ENCODE peak calls at places on chromosomes 12 and 14, in nine cellular contexts. One of them, this sample, is unnamed.

GRCh38 chr12:17652436-17652835 is 437.6 kb downstream of the RERGL start:
- DNase-seq in coronary artery: no peak
- DNase-seq in epithelial cell of esophagus: no peak
- DNase-seq in GM12865: no peak
- DNase-seq in AG10803: no peak
- DNase-seq in fibroblast of mammary gland: no peak
- DNase-seq in endothelial cell: no peak
- DNase-seq in activated CD8-positive, alpha-beta T cell treated with anti-CD3 and anti-CD28 coated beads for 36 hours: no peak
- DNase-seq in IMR-90: no peak
- DNase-seq in this sample: no peak

GRCh38 chr12:27463826-27464554 is 17.5 kb downstream of the SMCO2 start:
- DNase-seq in coronary artery: no peak
- DNase-seq in epithelial cell of esophagus: no peak
- DNase-seq in GM12865: no peak
- DNase-seq in AG10803: peak
- DNase-seq in fibroblast of mammary gland: peak
- DNase-seq in endothelial cell: no peak
- DNase-seq in activated CD8-positive, alpha-beta T cell treated with anti-CD3 and anti-CD28 coated beads for 36 hours: peak
- DNase-seq in IMR-90: peak
- DNase-seq in this sample: no peak

GRCh38 chr12:26940820-26941219 is 2.5 kb downstream of the FGFR1OP2 start:
- DNase-seq in coronary artery: no peak
- DNase-seq in epithelial cell of esophagus: no peak
- DNase-seq in GM12865: peak
- DNase-seq in AG10803: no peak
- DNase-seq in fibroblast of mammary gland: peak
- DNase-seq in endothelial cell: no peak
- DNase-seq in activated CD8-positive, alpha-beta T cell treated with anti-CD3 and anti-CD28 coated beads for 36 hours: peak
- DNase-seq in IMR-90: peak
- DNase-seq in this sample: no peak

GRCh38 chr12:1920971-1921370 is 2.5 kb upstream of the CACNA2D4 start:
- DNase-seq in coronary artery: no peak
- DNase-seq in epithelial cell of esophagus: no peak
- DNase-seq in GM12865: no peak
- DNase-seq in AG10803: no peak
- DNase-seq in fibroblast of mammary gland: no peak
- DNase-seq in endothelial cell: peak
- DNase-seq in activated CD8-positive, alpha-beta T cell treated with anti-CD3 and anti-CD28 coated beads for 36 hours: no peak
- DNase-seq in IMR-90: no peak
- DNase-seq in this sample: peak

GRCh38 chr12:77728018-77728417 is 102.7 kb upstream of the NAV3 start:
- DNase-seq in coronary artery: no peak
- DNase-seq in epithelial cell of esophagus: peak
- DNase-seq in GM12865: peak
- DNase-seq in AG10803: no peak
- DNase-seq in fibroblast of mammary gland: no peak
- DNase-seq in endothelial cell: no peak
- DNase-seq in activated CD8-positive, alpha-beta T cell treated with anti-CD3 and anti-CD28 coated beads for 36 hours: no peak
- DNase-seq in IMR-90: no peak
- DNase-seq in this sample: no peak

GRCh38 chr14:50937325-50937724 is 7.0 kb downstream of the PYGL start:
- DNase-seq in coronary artery: no peak
- DNase-seq in epithelial cell of esophagus: peak
- DNase-seq in GM12865: no peak
- DNase-seq in AG10803: peak
- DNase-seq in fibroblast of mammary gland: peak
- DNase-seq in endothelial cell: no peak
- DNase-seq in activated CD8-positive, alpha-beta T cell treated with anti-CD3 and anti-CD28 coated beads for 36 hours: no peak
- DNase-seq in IMR-90: peak
- DNase-seq in this sample: no peak

GRCh38 chr14:20386276-20386855 is 26.9 kb downstream of the TEP1 start:
- DNase-seq in coronary artery: no peak
- DNase-seq in epithelial cell of esophagus: no peak
- DNase-seq in GM12865: no peak
- DNase-seq in AG10803: no peak
- DNase-seq in fibroblast of mammary gland: no peak
- DNase-seq in endothelial cell: no peak
- DNase-seq in activated CD8-positive, alpha-beta T cell treated with anti-CD3 and anti-CD28 coated beads for 36 hours: no peak
- DNase-seq in IMR-90: no peak
- DNase-seq in this sample: no peak

GRCh38 chr12:25648460-25648859 is 95.4 kb upstream of the LMNTD1 start:
- DNase-seq in coronary artery: no peak
- DNase-seq in epithelial cell of esophagus: peak
- DNase-seq in GM12865: no peak
- DNase-seq in AG10803: peak
- DNase-seq in fibroblast of mammary gland: peak
- DNase-seq in endothelial cell: peak
- DNase-seq in activated CD8-positive, alpha-beta T cell treated with anti-CD3 and anti-CD28 coated beads for 36 hours: no peak
- DNase-seq in IMR-90: peak
- DNase-seq in this sample: no peak

GRCh38 chr12:108691154-108691994 is 39.9 kb downstream of the CORO1C start:
- DNase-seq in coronary artery: peak
- DNase-seq in epithelial cell of esophagus: peak
- DNase-seq in GM12865: peak
- DNase-seq in AG10803: peak
- DNase-seq in fibroblast of mammary gland: peak
- DNase-seq in endothelial cell: peak
- DNase-seq in activated CD8-positive, alpha-beta T cell treated with anti-CD3 and anti-CD28 coated beads for 36 hours: peak
- DNase-seq in IMR-90: peak
- DNase-seq in this sample: peak

GRCh38 chr12:108690799-108691153 is 40.5 kb downstream of the CORO1C start:
- DNase-seq in coronary artery: no peak
- DNase-seq in epithelial cell of esophagus: no peak
- DNase-seq in GM12865: no peak
- DNase-seq in AG10803: no peak
- DNase-seq in fibroblast of mammary gland: no peak
- DNase-seq in endothelial cell: no peak
- DNase-seq in activated CD8-positive, alpha-beta T cell treated with anti-CD3 and anti-CD28 coated beads for 36 hours: no peak
- DNase-seq in IMR-90: no peak
- DNase-seq in this sample: no peak

GRCh38 chr12:108689314-108690190 is 41.8 kb downstream of the CORO1C start:
- DNase-seq in coronary artery: no peak
- DNase-seq in epithelial cell of esophagus: no peak
- DNase-seq in GM12865: peak
- DNase-seq in AG10803: peak
- DNase-seq in fibroblast of mammary gland: peak
- DNase-seq in endothelial cell: no peak
- DNase-seq in activated CD8-positive, alpha-beta T cell treated with anti-CD3 and anti-CD28 coated beads for 36 hours: peak
- DNase-seq in IMR-90: peak
- DNase-seq in this sample: no peak

GRCh38 chr12:108691995-108692808 is 39.1 kb downstream of the CORO1C start:
- DNase-seq in coronary artery: no peak
- DNase-seq in epithelial cell of esophagus: no peak
- DNase-seq in GM12865: peak
- DNase-seq in AG10803: no peak
- DNase-seq in fibroblast of mammary gland: no peak
- DNase-seq in endothelial cell: no peak
- DNase-seq in activated CD8-positive, alpha-beta T cell treated with anti-CD3 and anti-CD28 coated beads for 36 hours: no peak
- DNase-seq in IMR-90: peak
- DNase-seq in this sample: no peak

GRCh38 chr12:108690191-108690518 is 41.2 kb downstream of the CORO1C start:
- DNase-seq in coronary artery: no peak
- DNase-seq in epithelial cell of esophagus: no peak
- DNase-seq in GM12865: no peak
- DNase-seq in AG10803: no peak
- DNase-seq in fibroblast of mammary gland: no peak
- DNase-seq in endothelial cell: no peak
- DNase-seq in activated CD8-positive, alpha-beta T cell treated with anti-CD3 and anti-CD28 coated beads for 36 hours: no peak
- DNase-seq in IMR-90: no peak
- DNase-seq in this sample: no peak
- TF ChIP-seq CTCF in coronary artery: no peak
- TF ChIP-seq CTCF in epithelial cell of esophagus: no peak
- TF ChIP-seq CTCF in GM12865: no peak
- TF ChIP-seq CTCF in AG10803: no peak
- TF ChIP-seq CTCF in fibroblast of mammary gland: no peak
- TF ChIP-seq CTCF in endothelial cell: no peak
- TF ChIP-seq CTCF in activated CD8-positive, alpha-beta T cell treated with anti-CD3 and anti-CD28 coated beads for 36 hours: no peak
- TF ChIP-seq CTCF in IMR-90: no peak
- TF ChIP-seq CTCF in this sample: no peak

GRCh38 chr14:58824106-58824505 is 186.3 kb downstream of the DACT1 start:
- DNase-seq in coronary artery: no peak
- DNase-seq in epithelial cell of esophagus: peak
- DNase-seq in GM12865: no peak
- DNase-seq in AG10803: peak
- DNase-seq in fibroblast of mammary gland: peak
- DNase-seq in endothelial cell: no peak
- DNase-seq in activated CD8-positive, alpha-beta T cell treated with anti-CD3 and anti-CD28 coated beads for 36 hours: no peak
- DNase-seq in IMR-90: peak
- DNase-seq in this sample: no peak

GRCh38 chr14:58828298-58828697 is 190.5 kb downstream of the DACT1 start:
- DNase-seq in coronary artery: no peak
- DNase-seq in epithelial cell of esophagus: no peak
- DNase-seq in GM12865: no peak
- DNase-seq in AG10803: no peak
- DNase-seq in fibroblast of mammary gland: no peak
- DNase-seq in endothelial cell: no peak
- DNase-seq in activated CD8-positive, alpha-beta T cell treated with anti-CD3 and anti-CD28 coated beads for 36 hours: no peak
- DNase-seq in IMR-90: no peak
- DNase-seq in this sample: no peak

GRCh38 chr14:58829594-58829993 is 191.8 kb downstream of the DACT1 start:
- DNase-seq in coronary artery: no peak
- DNase-seq in epithelial cell of esophagus: peak
- DNase-seq in GM12865: no peak
- DNase-seq in AG10803: no peak
- DNase-seq in fibroblast of mammary gland: no peak
- DNase-seq in endothelial cell: no peak
- DNase-seq in activated CD8-positive, alpha-beta T cell treated with anti-CD3 and anti-CD28 coated beads for 36 hours: no peak
- DNase-seq in IMR-90: peak
- DNase-seq in this sample: no peak

GRCh38 chr14:58824796-58825195 is 187.0 kb downstream of the DACT1 start:
- DNase-seq in coronary artery: no peak
- DNase-seq in epithelial cell of esophagus: no peak
- DNase-seq in GM12865: no peak
- DNase-seq in AG10803: no peak
- DNase-seq in fibroblast of mammary gland: no peak
- DNase-seq in endothelial cell: no peak
- DNase-seq in activated CD8-positive, alpha-beta T cell treated with anti-CD3 and anti-CD28 coated beads for 36 hours: no peak
- DNase-seq in IMR-90: no peak
- DNase-seq in this sample: no peak

GRCh38 chr14:58826845-58827686 is 189.3 kb downstream of the DACT1 start:
- DNase-seq in coronary artery: no peak
- DNase-seq in epithelial cell of esophagus: no peak
- DNase-seq in GM12865: peak
- DNase-seq in AG10803: no peak
- DNase-seq in fibroblast of mammary gland: peak
- DNase-seq in endothelial cell: no peak
- DNase-seq in activated CD8-positive, alpha-beta T cell treated with anti-CD3 and anti-CD28 coated beads for 36 hours: no peak
- DNase-seq in IMR-90: no peak
- DNase-seq in this sample: no peak
- TF ChIP-seq CTCF in coronary artery: no peak
- TF ChIP-seq CTCF in epithelial cell of esophagus: no peak
- TF ChIP-seq CTCF in GM12865: peak
- TF ChIP-seq CTCF in AG10803: peak
- TF ChIP-seq CTCF in fibroblast of mammary gland: peak
- TF ChIP-seq CTCF in endothelial cell: peak
- TF ChIP-seq CTCF in activated CD8-positive, alpha-beta T cell treated with anti-CD3 and anti-CD28 coated beads for 36 hours: peak
- TF ChIP-seq CTCF in IMR-90: peak
- TF ChIP-seq CTCF in this sample: peak

GRCh38 chr14:25406818-25407217 is 356.9 kb upstream of the STXBP6 start:
- DNase-seq in coronary artery: no peak
- DNase-seq in epithelial cell of esophagus: peak
- DNase-seq in GM12865: peak
- DNase-seq in AG10803: peak
- DNase-seq in fibroblast of mammary gland: peak
- DNase-seq in endothelial cell: peak
- DNase-seq in activated CD8-positive, alpha-beta T cell treated with anti-CD3 and anti-CD28 coated beads for 36 hours: peak
- DNase-seq in IMR-90: peak
- DNase-seq in this sample: no peak

GRCh38 chr14:25413058-25413457 is 363.1 kb upstream of the STXBP6 start:
- DNase-seq in coronary artery: no peak
- DNase-seq in epithelial cell of esophagus: no peak
- DNase-seq in GM12865: no peak
- DNase-seq in AG10803: no peak
- DNase-seq in fibroblast of mammary gland: no peak
- DNase-seq in endothelial cell: no peak
- DNase-seq in activated CD8-positive, alpha-beta T cell treated with anti-CD3 and anti-CD28 coated beads for 36 hours: no peak
- DNase-seq in IMR-90: no peak
- DNase-seq in this sample: no peak

DNA sequence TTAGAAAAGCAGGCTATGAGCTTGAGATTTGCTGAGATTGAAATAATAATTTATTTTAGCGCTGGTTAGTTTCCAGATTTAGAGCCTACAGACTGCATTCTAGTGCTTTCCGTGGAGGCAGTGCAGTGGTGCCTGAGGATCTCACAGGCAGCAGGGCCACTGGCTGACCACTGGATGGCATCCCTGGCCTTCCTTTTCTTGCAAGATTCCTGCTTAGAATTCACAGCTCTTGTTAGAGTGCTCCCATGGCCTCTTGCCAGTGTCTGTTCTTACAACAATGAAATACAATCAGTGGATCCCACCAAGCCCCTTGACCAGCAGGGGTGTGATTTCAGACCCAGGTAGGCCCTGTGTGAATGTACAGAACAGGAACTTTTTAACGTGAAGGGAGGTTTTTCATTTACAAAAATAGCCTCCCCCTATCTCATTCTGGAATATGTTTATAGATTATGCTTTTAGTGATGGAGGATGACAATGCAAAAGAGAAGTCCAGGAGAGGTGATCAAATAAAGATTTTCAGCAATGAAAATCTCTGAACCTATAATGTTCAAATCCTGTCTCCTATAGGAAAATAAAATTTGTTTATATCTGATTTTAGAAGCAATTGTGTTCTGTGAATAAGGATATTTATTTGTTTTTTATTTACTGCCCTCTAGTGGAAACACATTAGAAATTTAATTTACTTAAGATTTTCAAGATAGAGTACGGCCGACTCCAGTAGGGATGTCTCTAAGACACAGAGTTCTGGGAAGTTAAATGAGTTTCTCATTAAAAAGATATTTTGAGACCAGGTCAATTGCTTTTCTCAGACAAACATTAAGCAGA is 362.2 kb upstream of the STXBP6 start:
- DNase-seq in coronary artery: no peak
- DNase-seq in epithelial cell of esophagus: peak
- DNase-seq in GM12865: no peak
- DNase-seq in AG10803: peak
- DNase-seq in fibroblast of mammary gland: peak
- DNase-seq in endothelial cell: peak
- DNase-seq in activated CD8-positive, alpha-beta T cell treated with anti-CD3 and anti-CD28 coated beads for 36 hours: no peak
- DNase-seq in IMR-90: no peak
- DNase-seq in this sample: no peak
- TF ChIP-seq CTCF in coronary artery: no peak
- TF ChIP-seq CTCF in epithelial cell of esophagus: no peak
- TF ChIP-seq CTCF in GM12865: no peak
- TF ChIP-seq CTCF in AG10803: peak
- TF ChIP-seq CTCF in fibroblast of mammary gland: peak
- TF ChIP-seq CTCF in endothelial cell: peak
- TF ChIP-seq CTCF in activated CD8-positive, alpha-beta T cell treated with anti-CD3 and anti-CD28 coated beads for 36 hours: peak
- TF ChIP-seq CTCF in IMR-90: peak
- TF ChIP-seq CTCF in this sample: no peak

DNA sequence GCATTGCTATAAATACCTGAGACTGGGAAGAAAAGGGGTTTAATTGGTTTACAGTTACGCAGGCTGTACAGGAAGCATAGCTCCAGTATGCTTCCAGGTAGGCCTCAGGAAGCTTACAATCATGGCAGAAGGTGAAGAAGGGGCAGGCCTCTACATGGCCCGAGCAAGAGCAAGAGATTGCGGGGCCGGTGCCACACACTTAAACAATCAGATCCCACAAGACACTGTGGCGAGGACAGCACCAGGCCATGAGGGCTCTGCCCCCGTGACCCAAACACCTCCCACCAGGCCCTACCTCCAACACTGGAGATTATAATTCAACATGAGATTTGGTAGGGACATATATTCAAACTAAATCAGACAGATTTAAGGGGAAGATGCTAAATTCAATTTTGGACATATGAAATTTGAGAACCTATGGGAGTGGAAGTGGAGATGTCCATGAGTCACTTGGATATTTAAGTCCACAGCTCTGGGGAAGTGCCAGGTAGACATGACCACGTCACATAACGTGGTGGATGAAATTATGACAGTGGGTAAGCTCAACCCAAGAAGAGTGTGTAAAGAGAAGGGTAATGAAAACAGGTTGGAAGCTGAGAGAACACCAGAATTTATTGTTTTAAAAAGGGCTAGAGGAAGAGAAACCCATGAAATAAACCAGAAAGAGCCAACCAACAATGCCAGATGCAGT is 1.5 kb upstream of the LTA4H start:
- DNase-seq in coronary artery: no peak
- DNase-seq in epithelial cell of esophagus: peak
- DNase-seq in GM12865: no peak
- DNase-seq in AG10803: peak
- DNase-seq in fibroblast of mammary gland: peak
- DNase-seq in endothelial cell: no peak
- DNase-seq in activated CD8-positive, alpha-beta T cell treated with anti-CD3 and anti-CD28 coated beads for 36 hours: no peak
- DNase-seq in IMR-90: peak
- DNase-seq in this sample: no peak
- TF ChIP-seq CTCF in coronary artery: no peak
- TF ChIP-seq CTCF in epithelial cell of esophagus: no peak
- TF ChIP-seq CTCF in GM12865: no peak
- TF ChIP-seq CTCF in AG10803: no peak
- TF ChIP-seq CTCF in fibroblast of mammary gland: no peak
- TF ChIP-seq CTCF in endothelial cell: no peak
- TF ChIP-seq CTCF in activated CD8-positive, alpha-beta T cell treated with anti-CD3 and anti-CD28 coated beads for 36 hours: no peak
- TF ChIP-seq CTCF in IMR-90: no peak
- TF ChIP-seq CTCF in this sample: no peak